ENCODE peak calls at places on chromosome 4, in five cellular contexts. I, J, W, T and P are unnamed samples.

GRCh38 chr4:8840006-8840793 is 31.4 kb downstream of the HMX1 start:
- DNase-seq in I (no peak), J (no peak), W (no peak), T (peak; percentile 45), P (no peak)

GRCh38 chr4:24477919-24478318 is 106.4 kb downstream of the DHX15 start:
- DNase-seq in I (peak; percentile 89), J (no peak), W (no peak), T (no peak), P (no peak)

GRCh38 chr4:3783691-3784306 is 17.6 kb downstream of the ADRA2C start:
- DNase-seq in I (no peak), J (no peak), W (no peak), T (no peak), P (no peak)

GRCh38 chr4:98318521-98318920 is 57.3 kb downstream of the RAP1GDS1 start:
- DNase-seq in I (no peak), J (no peak), W (peak; percentile 91), T (no peak), P (no peak)

GRCh38 chr4:153553155-153553819 is 87.1 kb downstream of the TMEM131L start:
- DNase-seq in I (peak; percentile 13), J (no peak), W (no peak), T (no peak), P (no peak)

GRCh38 chr4:73103799-73104503 is 34.4 kb upstream of the COX18 start:
- DNase-seq in I (peak; percentile 32), J (no peak), W (peak; percentile 4), T (no peak), P (no peak)

GRCh38 chr4:139913398-139913990 is 240.5 kb downstream of the MAML3 start:
- DNase-seq in I (peak; percentile 51), J (no peak), W (peak; percentile 24), T (no peak), P (no peak)

GRCh38 chr4:185395255-185395955 is at the start of gene LRP2BP:
- DNase-seq in I (no peak), J (no peak), W (peak; percentile 84), T (no peak), P (no peak)

GRCh38 chr4:161252520-161253141 is 911.2 kb downstream of the FSTL5 start:
- DNase-seq in I (peak; percentile 0), J (no peak), W (peak; percentile 38), T (no peak), P (no peak)

GRCh38 chr4:75345436-75345835 is 168.8 kb downstream of the RCHY1 start:
- DNase-seq in I (peak; percentile 72), J (no peak), W (no peak), T (no peak), P (no peak)

GRCh38 chr4:151034829-151035228 is 19.7 kb upstream of the LRBA start:
- DNase-seq in I (no peak), J (no peak), W (no peak), T (no peak), P (no peak)

GRCh38 chr4:185019451-185020292 is 1.4 kb downstream of the HELT start:
- DNase-seq in I (no peak), J (no peak), W (no peak), T (no peak), P (no peak)

GRCh38 chr4:102717448-102718092 is 43.2 kb downstream of the MANBA start:
- DNase-seq in I (no peak), J (no peak), W (peak; percentile 82), T (no peak), P (no peak)

GRCh38 chr4:94889523-94889922 is 131.8 kb downstream of the BMPR1B start:
- DNase-seq in I (no peak), J (no peak), W (no peak), T (no peak), P (no peak)

GRCh38 chr4:60611762-60612496 is 588.2 kb upstream of the ADGRL3 start:
- DNase-seq in I (peak; percentile 24), J (no peak), W (peak; percentile 93), T (peak; percentile 93), P (no peak)

GRCh38 chr4:173891072-173891471 is 361.0 kb upstream of the HAND2 start:
- DNase-seq in I (no peak), J (no peak), W (no peak), T (no peak), P (no peak)

GRCh38 chr4:140668111-140668510 is 88.1 kb downstream of the TBC1D9 start:
- DNase-seq in I (no peak), J (no peak), W (no peak), T (no peak), P (no peak)

GRCh38 chr4:20037745-20038144 is 214.0 kb upstream of the SLIT2 start:
- DNase-seq in I (no peak), J (no peak), W (no peak), T (no peak), P (no peak)
- TF ChIP-seq CTCF in I (no peak), J (no peak), W (no peak), T (no peak), P (no peak)

GRCh38 chr4:155667538-155668511 is 1.2 kb downstream of the GUCY1A1 start:
- DNase-seq in I (peak; percentile 27), J (no peak), W (no peak), T (no peak), P (no peak)

GRCh38 chr4:155672342-155672741 is 5.7 kb downstream of the GUCY1A1 start:
- DNase-seq in I (no peak), J (no peak), W (no peak), T (no peak), P (no peak)

GRCh38 chr4:155665054-155665453 is 1.6 kb upstream of the GUCY1A1 start:
- DNase-seq in I (no peak), J (no peak), W (no peak), T (no peak), P (no peak)

GRCh38 chr4:155666701-155667537 is at the start of gene GUCY1A1:
- DNase-seq in I (no peak), J (no peak), W (no peak), T (peak; percentile 38), P (no peak)
- TF ChIP-seq CTCF in I (no peak), J (peak; percentile 5), W (peak; percentile 8), T (no peak), P (no peak)

GRCh38 chr4:1712216-1713002 is at the start of gene SLBP:
- DNase-seq in I (peak; percentile 88), J (peak; percentile 86), W (peak; percentile 85), T (peak; percentile 98), P (peak; percentile 96)
- TF ChIP-seq CTCF in I (no peak), J (no peak), W (no peak), T (no peak), P (no peak)

GRCh38 chr4:963276-964225 is 9.8 kb downstream of the DGKQ start:
- DNase-seq in I (no peak), J (no peak), W (no peak), T (peak; percentile 56), P (no peak)
- TF ChIP-seq CTCF in I (no peak), J (no peak), W (no peak), T (no peak), P (no peak)